ENCODE peak calls at places on chromosomes 16 and 17, in eight cellular contexts. One of them, this sample, is unnamed.

GRCh38 chr17:9475259-9475658 is 100.4 kb downstream of the STX8 start:
- DNase-seq in NCI-H82: no peak
- DNase-seq in naive thymus-derived CD4-positive, alpha-beta T cell: no peak
- DNase-seq in A172: no peak
- DNase-seq in tibial nerve: no peak
- DNase-seq in ELR: no peak
- DNase-seq in OCI-LY7: no peak
- DNase-seq in HFFc6: no peak
- DNase-seq in this sample: no peak

GRCh38 chr17:50257574-50258224 is 16.6 kb upstream of the TMEM92 start:
- DNase-seq in NCI-H82: no peak
- DNase-seq in naive thymus-derived CD4-positive, alpha-beta T cell: no peak
- DNase-seq in A172: no peak
- DNase-seq in tibial nerve: no peak
- DNase-seq in ELR: no peak
- DNase-seq in OCI-LY7: no peak
- DNase-seq in HFFc6: no peak
- DNase-seq in this sample: no peak

GRCh38 chr16:30054959-30055553 is 10.5 kb upstream of the ALDOA start:
- DNase-seq in NCI-H82: peak; percentile 65
- DNase-seq in naive thymus-derived CD4-positive, alpha-beta T cell: peak; percentile 31
- DNase-seq in A172: no peak
- DNase-seq in tibial nerve: no peak
- DNase-seq in ELR: peak; percentile 53
- DNase-seq in OCI-LY7: peak; percentile 63
- DNase-seq in HFFc6: no peak
- DNase-seq in this sample: peak; percentile 81

GRCh38 chr17:12089809-12090384 is 69.2 kb downstream of the MAP2K4 start:
- DNase-seq in NCI-H82: no peak
- DNase-seq in naive thymus-derived CD4-positive, alpha-beta T cell: no peak
- DNase-seq in A172: peak; percentile 44
- DNase-seq in tibial nerve: no peak
- DNase-seq in ELR: peak; percentile 76
- DNase-seq in OCI-LY7: no peak
- DNase-seq in HFFc6: peak; percentile 32
- DNase-seq in this sample: no peak

GRCh38 chr17:35449371-35449931 is 885 bp upstream of the SLFN13 start:
- DNase-seq in NCI-H82: no peak
- DNase-seq in naive thymus-derived CD4-positive, alpha-beta T cell: no peak
- DNase-seq in A172: no peak
- DNase-seq in tibial nerve: no peak
- DNase-seq in ELR: peak; percentile 19
- DNase-seq in OCI-LY7: no peak
- DNase-seq in HFFc6: no peak
- DNase-seq in this sample: peak; percentile 86

GRCh38 chr17:79587421-79587820 is 23.4 kb downstream of the RBFOX3 start:
- DNase-seq in NCI-H82: no peak
- DNase-seq in naive thymus-derived CD4-positive, alpha-beta T cell: no peak
- DNase-seq in A172: no peak
- DNase-seq in tibial nerve: no peak
- DNase-seq in ELR: no peak
- DNase-seq in OCI-LY7: no peak
- DNase-seq in HFFc6: no peak
- DNase-seq in this sample: no peak

GRCh38 chr16:1108299-1109252 is 12.5 kb upstream of the C1QTNF8 start:
- DNase-seq in NCI-H82: peak; percentile 84
- DNase-seq in naive thymus-derived CD4-positive, alpha-beta T cell: no peak
- DNase-seq in A172: peak; percentile 76
- DNase-seq in tibial nerve: no peak
- DNase-seq in ELR: no peak
- DNase-seq in OCI-LY7: no peak
- DNase-seq in HFFc6: no peak
- DNase-seq in this sample: no peak

GRCh38 chr17:4199818-4200402 is 56.9 kb downstream of the CYB5D2 start:
- DNase-seq in NCI-H82: peak; percentile 69
- DNase-seq in naive thymus-derived CD4-positive, alpha-beta T cell: peak; percentile 36
- DNase-seq in A172: peak; percentile 40
- DNase-seq in tibial nerve: no peak
- DNase-seq in ELR: peak; percentile 73
- DNase-seq in OCI-LY7: peak; percentile 75
- DNase-seq in HFFc6: no peak
- DNase-seq in this sample: no peak

GRCh38 chr17:46722662-46723285 is 95.7 kb downstream of the WNT3 start:
- DNase-seq in NCI-H82: no peak
- DNase-seq in naive thymus-derived CD4-positive, alpha-beta T cell: no peak
- DNase-seq in A172: no peak
- DNase-seq in tibial nerve: no peak
- DNase-seq in ELR: no peak
- DNase-seq in OCI-LY7: no peak
- DNase-seq in HFFc6: peak; percentile 30
- DNase-seq in this sample: no peak

GRCh38 chr16:87698241-87698640 is 67.5 kb downstream of the KLHDC4 start:
- DNase-seq in NCI-H82: no peak
- DNase-seq in naive thymus-derived CD4-positive, alpha-beta T cell: no peak
- DNase-seq in A172: no peak
- DNase-seq in tibial nerve: no peak
- DNase-seq in ELR: no peak
- DNase-seq in OCI-LY7: peak; percentile 89
- DNase-seq in HFFc6: no peak
- DNase-seq in this sample: no peak

GRCh38 chr17:73393962-73394361 is 82.2 kb upstream of the CDC42EP4 start:
- DNase-seq in NCI-H82: peak; percentile 17
- DNase-seq in naive thymus-derived CD4-positive, alpha-beta T cell: no peak
- DNase-seq in A172: peak; percentile 62
- DNase-seq in tibial nerve: no peak
- DNase-seq in ELR: peak; percentile 68
- DNase-seq in OCI-LY7: no peak
- DNase-seq in HFFc6: no peak
- DNase-seq in this sample: peak; percentile 70

GRCh38 chr17:1002771-1003555 is 6.0 kb downstream of the TIMM22 start:
- DNase-seq in NCI-H82: no peak
- DNase-seq in naive thymus-derived CD4-positive, alpha-beta T cell: no peak
- DNase-seq in A172: no peak
- DNase-seq in tibial nerve: no peak
- DNase-seq in ELR: peak; percentile 15
- DNase-seq in OCI-LY7: no peak
- DNase-seq in HFFc6: peak; percentile 67
- DNase-seq in this sample: no peak

GRCh38 chr16:57630402-57630787 is 2.0 kb downstream of the ADGRG1 start:
- DNase-seq in NCI-H82: no peak
- DNase-seq in naive thymus-derived CD4-positive, alpha-beta T cell: no peak
- DNase-seq in A172: no peak
- DNase-seq in tibial nerve: no peak
- DNase-seq in ELR: no peak
- DNase-seq in OCI-LY7: no peak
- DNase-seq in HFFc6: no peak
- DNase-seq in this sample: no peak

GRCh38 chr17:29149431-29150064 is 30.6 kb downstream of the MYO18A start:
- DNase-seq in NCI-H82: peak; percentile 87
- DNase-seq in naive thymus-derived CD4-positive, alpha-beta T cell: no peak
- DNase-seq in A172: no peak
- DNase-seq in tibial nerve: no peak
- DNase-seq in ELR: no peak
- DNase-seq in OCI-LY7: peak; percentile 47
- DNase-seq in HFFc6: no peak
- DNase-seq in this sample: no peak

GRCh38 chr16:56370836-56371235 is 54.5 kb downstream of the AMFR start:
- DNase-seq in NCI-H82: no peak
- DNase-seq in naive thymus-derived CD4-positive, alpha-beta T cell: no peak
- DNase-seq in A172: peak; percentile 40
- DNase-seq in tibial nerve: no peak
- DNase-seq in ELR: peak; percentile 69
- DNase-seq in OCI-LY7: no peak
- DNase-seq in HFFc6: peak; percentile 64
- DNase-seq in this sample: no peak

GRCh38 chr16:54290203-54291106 is 3.9 kb upstream of the IRX3 start:
- DNase-seq in NCI-H82: no peak
- DNase-seq in naive thymus-derived CD4-positive, alpha-beta T cell: no peak
- DNase-seq in A172: no peak
- DNase-seq in tibial nerve: no peak
- DNase-seq in ELR: no peak
- DNase-seq in OCI-LY7: no peak
- DNase-seq in HFFc6: no peak
- DNase-seq in this sample: peak; percentile 60

GRCh38 chr16:27199747-27200146 is 3.6 kb upstream of the KDM8 start:
- DNase-seq in NCI-H82: no peak
- DNase-seq in naive thymus-derived CD4-positive, alpha-beta T cell: peak; percentile 76
- DNase-seq in A172: peak; percentile 35
- DNase-seq in tibial nerve: no peak
- DNase-seq in ELR: peak; percentile 24
- DNase-seq in OCI-LY7: peak; percentile 86
- DNase-seq in HFFc6: peak; percentile 12
- DNase-seq in this sample: peak; percentile 47

GRCh38 chr17:34314279-34314678 is 5.0 kb upstream of the CCL8 start:
- DNase-seq in NCI-H82: no peak
- DNase-seq in naive thymus-derived CD4-positive, alpha-beta T cell: no peak
- DNase-seq in A172: no peak
- DNase-seq in tibial nerve: peak; percentile 57
- DNase-seq in ELR: no peak
- DNase-seq in OCI-LY7: peak; percentile 1
- DNase-seq in HFFc6: no peak
- DNase-seq in this sample: no peak

GRCh38 chr17:77441130-77441920 is 300.6 kb downstream of the SEC14L1 start:
- DNase-seq in NCI-H82: no peak
- DNase-seq in naive thymus-derived CD4-positive, alpha-beta T cell: peak; percentile 90
- DNase-seq in A172: no peak
- DNase-seq in tibial nerve: no peak
- DNase-seq in ELR: no peak
- DNase-seq in OCI-LY7: peak; percentile 100
- DNase-seq in HFFc6: no peak
- DNase-seq in this sample: peak; percentile 90

GRCh38 chr17:47820023-47820789 is 1.4 kb downstream of the OSBPL7 start:
- DNase-seq in NCI-H82: no peak
- DNase-seq in naive thymus-derived CD4-positive, alpha-beta T cell: no peak
- DNase-seq in A172: peak; percentile 41
- DNase-seq in tibial nerve: no peak
- DNase-seq in ELR: no peak
- DNase-seq in OCI-LY7: no peak
- DNase-seq in HFFc6: no peak
- DNase-seq in this sample: no peak

GRCh38 chr16:49158029-49158642 is 123.5 kb downstream of the CBLN1 start:
- DNase-seq in NCI-H82: peak; percentile 6
- DNase-seq in naive thymus-derived CD4-positive, alpha-beta T cell: no peak
- DNase-seq in A172: peak; percentile 26
- DNase-seq in tibial nerve: no peak
- DNase-seq in ELR: peak; percentile 22
- DNase-seq in OCI-LY7: peak; percentile 77
- DNase-seq in HFFc6: no peak
- DNase-seq in this sample: no peak

GRCh38 chr16:19463468-19464315 is 46.0 kb downstream of the TMC5 start:
- DNase-seq in NCI-H82: no peak
- DNase-seq in naive thymus-derived CD4-positive, alpha-beta T cell: no peak
- DNase-seq in A172: no peak
- DNase-seq in tibial nerve: no peak
- DNase-seq in ELR: peak; percentile 60
- DNase-seq in OCI-LY7: no peak
- DNase-seq in HFFc6: peak; percentile 10
- DNase-seq in this sample: no peak

GRCh38 chr16:85151603-85152413 is 39.5 kb upstream of the CIBAR2 start:
- DNase-seq in NCI-H82: no peak
- DNase-seq in naive thymus-derived CD4-positive, alpha-beta T cell: no peak
- DNase-seq in A172: peak; percentile 93
- DNase-seq in tibial nerve: peak; percentile 45
- DNase-seq in ELR: peak; percentile 80
- DNase-seq in OCI-LY7: no peak
- DNase-seq in HFFc6: peak; percentile 88
- DNase-seq in this sample: no peak

GRCh38 chr17:40499551-40500189 is 1.8 kb downstream of the TNS4 start:
- DNase-seq in NCI-H82: peak; percentile 81
- DNase-seq in naive thymus-derived CD4-positive, alpha-beta T cell: no peak
- DNase-seq in A172: peak; percentile 67
- DNase-seq in tibial nerve: peak; percentile 72
- DNase-seq in ELR: peak; percentile 68
- DNase-seq in OCI-LY7: no peak
- DNase-seq in HFFc6: peak; percentile 39
- DNase-seq in this sample: no peak

GRCh38 chr17:6303664-6304063 is 131.3 kb downstream of the AIPL1 start:
- DNase-seq in NCI-H82: no peak
- DNase-seq in naive thymus-derived CD4-positive, alpha-beta T cell: no peak
- DNase-seq in A172: peak; percentile 45
- DNase-seq in tibial nerve: no peak
- DNase-seq in ELR: peak; percentile 19
- DNase-seq in OCI-LY7: peak; percentile 29
- DNase-seq in HFFc6: no peak
- DNase-seq in this sample: no peak

GRCh38 chr17:48636177-48637018 is 10.2 kb upstream of the HOXB9 start:
- DNase-seq in NCI-H82: peak; percentile 80
- DNase-seq in naive thymus-derived CD4-positive, alpha-beta T cell: peak; percentile 29
- DNase-seq in A172: peak; percentile 39
- DNase-seq in tibial nerve: no peak
- DNase-seq in ELR: peak; percentile 88
- DNase-seq in OCI-LY7: peak; percentile 80
- DNase-seq in HFFc6: peak; percentile 14
- DNase-seq in this sample: peak; percentile 84

GRCh38 chr16:29806096-29806579 is at the start of gene MAZ:
- DNase-seq in NCI-H82: peak; percentile 97
- DNase-seq in naive thymus-derived CD4-positive, alpha-beta T cell: no peak
- DNase-seq in A172: peak; percentile 80
- DNase-seq in tibial nerve: no peak
- DNase-seq in ELR: peak; percentile 90
- DNase-seq in OCI-LY7: peak; percentile 85
- DNase-seq in HFFc6: peak; percentile 85
- DNase-seq in this sample: peak; percentile 93

GRCh38 chr17:63516910-63517824 is 6.0 kb upstream of the KCNH6 start:
- DNase-seq in NCI-H82: no peak
- DNase-seq in naive thymus-derived CD4-positive, alpha-beta T cell: no peak
- DNase-seq in A172: peak; percentile 89
- DNase-seq in tibial nerve: no peak
- DNase-seq in ELR: peak; percentile 88
- DNase-seq in OCI-LY7: no peak
- DNase-seq in HFFc6: peak; percentile 68
- DNase-seq in this sample: no peak